ENCODE peak calls at places on chromosomes 6 and 20, in four cellular contexts. One of them, this sample, is unnamed.

GRCh38 chr20:46430921-46431712 is 24.7 kb upstream of the ELMO2 start:
- DNase-seq in activated CD8-positive, alpha-beta memory T cell treated with anti-CD3 and anti-CD28 coated beads for 48 hours: no peak
- DNase-seq in activated CD4-positive, alpha-beta T cell treated with anti-CD3 and anti-CD28 coated beads for 48 hours: no peak
- DNase-seq in NCI-H1105: no peak
- DNase-seq in this sample: no peak

GRCh38 chr6:161281092-161281491 is 7.2 kb upstream of the AGPAT4 start:
- DNase-seq in activated CD8-positive, alpha-beta memory T cell treated with anti-CD3 and anti-CD28 coated beads for 48 hours: no peak
- DNase-seq in activated CD4-positive, alpha-beta T cell treated with anti-CD3 and anti-CD28 coated beads for 48 hours: no peak
- DNase-seq in NCI-H1105: no peak
- DNase-seq in this sample: no peak

GRCh38 chr20:1295276-1295930 is 29.3 kb downstream of the SNPH start:
- DNase-seq in activated CD8-positive, alpha-beta memory T cell treated with anti-CD3 and anti-CD28 coated beads for 48 hours: no peak
- DNase-seq in activated CD4-positive, alpha-beta T cell treated with anti-CD3 and anti-CD28 coated beads for 48 hours: no peak
- DNase-seq in NCI-H1105: no peak
- DNase-seq in this sample: no peak

GRCh38 chr6:3296537-3297453 is 38.0 kb downstream of the PSMG4 start:
- DNase-seq in activated CD8-positive, alpha-beta memory T cell treated with anti-CD3 and anti-CD28 coated beads for 48 hours: no peak
- DNase-seq in activated CD4-positive, alpha-beta T cell treated with anti-CD3 and anti-CD28 coated beads for 48 hours: no peak
- DNase-seq in NCI-H1105: no peak
- DNase-seq in this sample: no peak

GRCh38 chr6:53309059-53309896 is 39.5 kb downstream of the ELOVL5 start:
- DNase-seq in activated CD8-positive, alpha-beta memory T cell treated with anti-CD3 and anti-CD28 coated beads for 48 hours: no peak
- DNase-seq in activated CD4-positive, alpha-beta T cell treated with anti-CD3 and anti-CD28 coated beads for 48 hours: no peak
- DNase-seq in NCI-H1105: no peak
- DNase-seq in this sample: peak; percentile 68

GRCh38 chr6:85006362-85006761 is 242.0 kb upstream of the TBX18 start:
- DNase-seq in activated CD8-positive, alpha-beta memory T cell treated with anti-CD3 and anti-CD28 coated beads for 48 hours: no peak
- DNase-seq in activated CD4-positive, alpha-beta T cell treated with anti-CD3 and anti-CD28 coated beads for 48 hours: no peak
- DNase-seq in NCI-H1105: no peak
- DNase-seq in this sample: no peak

GRCh38 chr20:37941992-37942391 is 39.1 kb downstream of the VSTM2L start:
- DNase-seq in activated CD8-positive, alpha-beta memory T cell treated with anti-CD3 and anti-CD28 coated beads for 48 hours: no peak
- DNase-seq in activated CD4-positive, alpha-beta T cell treated with anti-CD3 and anti-CD28 coated beads for 48 hours: no peak
- DNase-seq in NCI-H1105: no peak
- DNase-seq in this sample: no peak

GRCh38 chr6:161091972-161092701 is 100.6 kb downstream of the MAP3K4 start:
- DNase-seq in activated CD8-positive, alpha-beta memory T cell treated with anti-CD3 and anti-CD28 coated beads for 48 hours: no peak
- DNase-seq in activated CD4-positive, alpha-beta T cell treated with anti-CD3 and anti-CD28 coated beads for 48 hours: no peak
- DNase-seq in NCI-H1105: no peak
- DNase-seq in this sample: peak; percentile 49

GRCh38 chr6:33418690-33419291 is 884 bp upstream of the CUTA start:
- DNase-seq in activated CD8-positive, alpha-beta memory T cell treated with anti-CD3 and anti-CD28 coated beads for 48 hours: peak; percentile 38
- DNase-seq in activated CD4-positive, alpha-beta T cell treated with anti-CD3 and anti-CD28 coated beads for 48 hours: peak; percentile 73
- DNase-seq in NCI-H1105: no peak
- DNase-seq in this sample: no peak

GRCh38 chr6:46653439-46653942 is 716 bp downstream of the SLC25A27 start:
- DNase-seq in activated CD8-positive, alpha-beta memory T cell treated with anti-CD3 and anti-CD28 coated beads for 48 hours: no peak
- DNase-seq in activated CD4-positive, alpha-beta T cell treated with anti-CD3 and anti-CD28 coated beads for 48 hours: no peak
- DNase-seq in NCI-H1105: no peak
- DNase-seq in this sample: no peak

GRCh38 chr6:44269921-44270525 is at the start of gene TMEM151B:
- DNase-seq in activated CD8-positive, alpha-beta memory T cell treated with anti-CD3 and anti-CD28 coated beads for 48 hours: no peak
- DNase-seq in activated CD4-positive, alpha-beta T cell treated with anti-CD3 and anti-CD28 coated beads for 48 hours: no peak
- DNase-seq in NCI-H1105: peak; percentile 43
- DNase-seq in this sample: no peak

GRCh38 chr6:38427492-38428210 is 212.1 kb downstream of the BTBD9 start:
- DNase-seq in activated CD8-positive, alpha-beta memory T cell treated with anti-CD3 and anti-CD28 coated beads for 48 hours: no peak
- DNase-seq in activated CD4-positive, alpha-beta T cell treated with anti-CD3 and anti-CD28 coated beads for 48 hours: no peak
- DNase-seq in NCI-H1105: no peak
- DNase-seq in this sample: no peak

GRCh38 chr6:135210632-135211305 is 29.7 kb downstream of the MYB start:
- DNase-seq in activated CD8-positive, alpha-beta memory T cell treated with anti-CD3 and anti-CD28 coated beads for 48 hours: no peak
- DNase-seq in activated CD4-positive, alpha-beta T cell treated with anti-CD3 and anti-CD28 coated beads for 48 hours: peak; percentile 20
- DNase-seq in NCI-H1105: no peak
- DNase-seq in this sample: no peak

GRCh38 chr20:38136421-38137245 is 28.4 kb downstream of the TGM2 start:
- DNase-seq in activated CD8-positive, alpha-beta memory T cell treated with anti-CD3 and anti-CD28 coated beads for 48 hours: no peak
- DNase-seq in activated CD4-positive, alpha-beta T cell treated with anti-CD3 and anti-CD28 coated beads for 48 hours: no peak
- DNase-seq in NCI-H1105: no peak
- DNase-seq in this sample: no peak

GRCh38 chr6:131037194-131037897 is 25.7 kb downstream of the EPB41L2 start:
- DNase-seq in activated CD8-positive, alpha-beta memory T cell treated with anti-CD3 and anti-CD28 coated beads for 48 hours: no peak
- DNase-seq in activated CD4-positive, alpha-beta T cell treated with anti-CD3 and anti-CD28 coated beads for 48 hours: no peak
- DNase-seq in NCI-H1105: no peak
- DNase-seq in this sample: no peak

GRCh38 chr6:28393912-28394662 is 5.5 kb downstream of the ZSCAN12 start:
- DNase-seq in activated CD8-positive, alpha-beta memory T cell treated with anti-CD3 and anti-CD28 coated beads for 48 hours: no peak
- DNase-seq in activated CD4-positive, alpha-beta T cell treated with anti-CD3 and anti-CD28 coated beads for 48 hours: no peak
- DNase-seq in NCI-H1105: no peak
- DNase-seq in this sample: peak; percentile 29

GRCh38 chr20:57094171-57094891 is 172.1 kb downstream of the BMP7 start:
- DNase-seq in activated CD8-positive, alpha-beta memory T cell treated with anti-CD3 and anti-CD28 coated beads for 48 hours: no peak
- DNase-seq in activated CD4-positive, alpha-beta T cell treated with anti-CD3 and anti-CD28 coated beads for 48 hours: no peak
- DNase-seq in NCI-H1105: no peak
- DNase-seq in this sample: no peak